ENCODE peak calls at places on chromosomes 11 and 22, in seven cellular contexts. One of them, this sample, is unnamed.

GRCh38 chr11:7668911-7669310 is 4.4 kb downstream of the CYB5R2 start:
- DNase-seq in lower lobe of right lung: no peak
- DNase-seq in heart left ventricle: no peak
- DNase-seq in brain microvascular endothelial cell: no peak
- DNase-seq in PC-3: peak; percentile 32
- DNase-seq in kidney: no peak
- DNase-seq in H1: no peak
- DNase-seq in this sample: no peak

GRCh38 chr11:7256943-7257342 is 5.2 kb downstream of the SYT9 start:
- DNase-seq in lower lobe of right lung: no peak
- DNase-seq in brain microvascular endothelial cell: no peak
- DNase-seq in H1: no peak
- DNase-seq in PC-3: no peak
- DNase-seq in heart left ventricle: no peak
- DNase-seq in kidney: no peak
- DNase-seq in this sample: no peak

GRCh38 chr22:47355388-47355725 is 592.9 kb downstream of the TBC1D22A start:
- DNase-seq in kidney: no peak
- DNase-seq in H1: no peak
- DNase-seq in brain microvascular endothelial cell: no peak
- DNase-seq in PC-3: no peak
- DNase-seq in lower lobe of right lung: no peak
- DNase-seq in heart left ventricle: no peak
- DNase-seq in this sample: no peak

GRCh38 chr11:112165049-112165448 is 1.2 kb upstream of the IL18 start:
- DNase-seq in lower lobe of right lung: no peak
- DNase-seq in kidney: no peak
- DNase-seq in PC-3: no peak
- DNase-seq in brain microvascular endothelial cell: no peak
- DNase-seq in H1: no peak
- DNase-seq in heart left ventricle: no peak
- DNase-seq in this sample: no peak

GRCh38 chr11:7749456-7749855 is 43.2 kb upstream of the OVCH2 start:
- DNase-seq in heart left ventricle: no peak
- DNase-seq in lower lobe of right lung: no peak
- DNase-seq in kidney: no peak
- DNase-seq in H1: no peak
- DNase-seq in brain microvascular endothelial cell: no peak
- DNase-seq in PC-3: no peak
- DNase-seq in this sample: no peak

GRCh38 chr11:46639197-46639839 is 22.0 kb downstream of the ATG13 start:
- DNase-seq in heart left ventricle: no peak
- DNase-seq in H1: no peak
- DNase-seq in kidney: no peak
- DNase-seq in lower lobe of right lung: no peak
- DNase-seq in brain microvascular endothelial cell: no peak
- DNase-seq in PC-3: no peak
- DNase-seq in this sample: no peak

GRCh38 chr22:25702046-25702445 is 39.9 kb upstream of the MYO18B start:
- DNase-seq in kidney: no peak
- DNase-seq in PC-3: peak; percentile 11
- DNase-seq in brain microvascular endothelial cell: no peak
- DNase-seq in lower lobe of right lung: no peak
- DNase-seq in H1: no peak
- DNase-seq in heart left ventricle: no peak
- DNase-seq in this sample: no peak

GRCh38 chr11:124207102-124207792 is 24.1 kb downstream of the OR10D3 start:
- DNase-seq in kidney: no peak
- DNase-seq in H1: no peak
- DNase-seq in PC-3: no peak
- DNase-seq in heart left ventricle: no peak
- DNase-seq in lower lobe of right lung: no peak
- DNase-seq in brain microvascular endothelial cell: no peak
- DNase-seq in this sample: no peak

GRCh38 chr11:121059605-121060004 is 35.7 kb downstream of the TBCEL start:
- DNase-seq in lower lobe of right lung: no peak
- DNase-seq in PC-3: no peak
- DNase-seq in kidney: no peak
- DNase-seq in brain microvascular endothelial cell: no peak
- DNase-seq in H1: no peak
- DNase-seq in heart left ventricle: no peak
- DNase-seq in this sample: no peak

GRCh38 chr11:4713241-4713640 is 8.7 kb downstream of the MMP26 start:
- DNase-seq in PC-3: peak; percentile 19
- DNase-seq in kidney: no peak
- DNase-seq in heart left ventricle: no peak
- DNase-seq in brain microvascular endothelial cell: peak; percentile 11
- DNase-seq in H1: no peak
- DNase-seq in lower lobe of right lung: no peak
- DNase-seq in this sample: no peak

GRCh38 chr22:49356428-49356827 is 471.2 kb downstream of the BRD1 start:
- DNase-seq in heart left ventricle: no peak
- DNase-seq in PC-3: no peak
- DNase-seq in kidney: no peak
- DNase-seq in brain microvascular endothelial cell: no peak
- DNase-seq in lower lobe of right lung: no peak
- DNase-seq in H1: peak; percentile 14
- DNase-seq in this sample: no peak

GRCh38 chr11:112012877-112013276 is 12.3 kb upstream of the DLAT start:
- DNase-seq in H1: no peak
- DNase-seq in brain microvascular endothelial cell: peak; percentile 43
- DNase-seq in lower lobe of right lung: no peak
- DNase-seq in kidney: no peak
- DNase-seq in PC-3: peak; percentile 76
- DNase-seq in heart left ventricle: no peak
- DNase-seq in this sample: no peak

GRCh38 chr11:117819096-117820040 is 5.2 kb downstream of the FXYD2 start:
- DNase-seq in kidney: peak; percentile 86
- DNase-seq in PC-3: peak; percentile 86
- DNase-seq in heart left ventricle: peak; percentile 73
- DNase-seq in brain microvascular endothelial cell: peak; percentile 66
- DNase-seq in lower lobe of right lung: peak; percentile 58
- DNase-seq in H1: peak; percentile 86
- DNase-seq in this sample: peak; percentile 63

GRCh38 chr22:46062971-46063631 is 86.1 kb upstream of the WNT7B start:
- DNase-seq in lower lobe of right lung: peak; percentile 24
- DNase-seq in H1: no peak
- DNase-seq in heart left ventricle: no peak
- DNase-seq in PC-3: no peak
- DNase-seq in kidney: peak; percentile 61
- DNase-seq in brain microvascular endothelial cell: no peak
- DNase-seq in this sample: no peak

GRCh38 chr11:34427171-34427805 is 11.4 kb upstream of the CAT start:
- DNase-seq in PC-3: peak; percentile 69
- DNase-seq in kidney: no peak
- DNase-seq in H1: no peak
- DNase-seq in lower lobe of right lung: no peak
- DNase-seq in brain microvascular endothelial cell: peak; percentile 81
- DNase-seq in heart left ventricle: no peak
- DNase-seq in this sample: peak; percentile 41

GRCh38 chr22:50342651-50343540 is at the start of gene PPP6R2:
- DNase-seq in kidney: peak; percentile 93
- DNase-seq in heart left ventricle: peak; percentile 90
- DNase-seq in lower lobe of right lung: peak; percentile 90
- DNase-seq in PC-3: peak; percentile 64
- DNase-seq in H1: peak; percentile 96
- DNase-seq in brain microvascular endothelial cell: peak; percentile 47
- DNase-seq in this sample: peak; percentile 82

GRCh38 chr11:120125005-120125404 is 12.9 kb downstream of the TRIM29 start:
- DNase-seq in heart left ventricle: no peak
- DNase-seq in kidney: peak; percentile 84
- DNase-seq in H1: no peak
- DNase-seq in brain microvascular endothelial cell: peak; percentile 35
- DNase-seq in lower lobe of right lung: peak; percentile 25
- DNase-seq in PC-3: peak; percentile 90
- DNase-seq in this sample: peak; percentile 86

GRCh38 chr11:33262016-33262638 is 4.9 kb downstream of the HIPK3 start:
- DNase-seq in brain microvascular endothelial cell: no peak
- DNase-seq in H1: no peak
- DNase-seq in heart left ventricle: no peak
- DNase-seq in lower lobe of right lung: no peak
- DNase-seq in kidney: no peak
- DNase-seq in PC-3: peak; percentile 6
- DNase-seq in this sample: no peak

GRCh38 chr22:44486538-44486937 is 11.5 kb downstream of the RTL6 start:
- DNase-seq in heart left ventricle: peak; percentile 62
- DNase-seq in H1: no peak
- DNase-seq in kidney: no peak
- DNase-seq in brain microvascular endothelial cell: peak; percentile 39
- DNase-seq in PC-3: no peak
- DNase-seq in lower lobe of right lung: no peak
- DNase-seq in this sample: peak; percentile 77

GRCh38 chr22:21632931-21633330 is 371 bp downstream of the CCDC116 start:
- DNase-seq in brain microvascular endothelial cell: no peak
- DNase-seq in lower lobe of right lung: no peak
- DNase-seq in heart left ventricle: no peak
- DNase-seq in PC-3: no peak
- DNase-seq in kidney: peak; percentile 70
- DNase-seq in H1: no peak
- DNase-seq in this sample: no peak

GRCh38 chr11:72788250-72788649 is 5.6 kb downstream of the STARD10 start:
- DNase-seq in heart left ventricle: no peak
- DNase-seq in H1: no peak
- DNase-seq in lower lobe of right lung: peak; percentile 69
- DNase-seq in PC-3: no peak
- DNase-seq in brain microvascular endothelial cell: no peak
- DNase-seq in kidney: no peak
- DNase-seq in this sample: no peak

DNA sequence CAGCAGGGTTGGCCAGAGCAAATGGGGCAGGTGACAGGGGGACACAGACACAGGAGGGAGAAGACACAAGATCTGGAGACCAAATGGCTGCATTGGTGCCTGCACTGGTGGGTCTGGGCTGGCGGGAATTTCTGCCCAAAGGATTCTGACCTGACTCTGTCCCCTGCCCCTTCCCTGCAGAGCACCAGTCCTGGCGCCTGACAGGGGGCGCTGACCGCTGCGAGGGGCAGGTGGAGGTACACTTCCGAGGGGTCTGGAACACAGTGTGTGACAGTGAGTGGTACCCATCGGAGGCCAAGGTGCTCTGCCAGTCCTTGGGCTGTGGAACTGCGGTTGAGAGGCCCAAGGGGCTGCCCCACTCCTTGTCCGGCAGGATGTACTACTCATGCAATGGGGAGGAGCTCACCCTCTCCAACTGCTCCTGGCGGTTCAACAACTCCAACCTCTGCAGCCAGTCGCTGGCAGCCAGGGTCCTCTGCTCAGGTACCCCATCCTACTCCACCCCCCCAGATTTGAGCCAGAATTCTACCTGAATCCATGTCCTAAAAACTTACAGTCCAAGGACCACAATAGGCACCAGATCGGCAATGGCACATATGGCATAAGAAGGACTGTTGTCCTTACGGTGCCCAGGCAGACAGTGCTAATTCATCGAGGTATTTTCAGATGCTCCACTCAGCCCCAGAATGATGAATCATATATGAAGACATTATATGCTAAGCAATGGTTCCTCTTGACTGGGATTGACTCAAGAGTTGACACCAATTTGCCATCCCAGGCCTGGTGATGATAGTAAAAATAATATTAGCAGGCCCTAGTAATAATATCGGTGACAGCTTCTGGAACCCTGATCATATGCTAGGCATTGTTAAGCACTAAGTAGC is 38.2 kb downstream of the CD6 start:
- DNase-seq in PC-3: no peak
- DNase-seq in brain microvascular endothelial cell: no peak
- DNase-seq in kidney: peak; percentile 54
- DNase-seq in H1: no peak
- DNase-seq in heart left ventricle: no peak
- DNase-seq in lower lobe of right lung: no peak
- DNase-seq in this sample: no peak
- TF ChIP-seq CTCF in PC-3: no peak
- TF ChIP-seq CTCF in brain microvascular endothelial cell: no peak
- TF ChIP-seq CTCF in kidney: no peak
- TF ChIP-seq CTCF in H1: peak; percentile 20
- TF ChIP-seq CTCF in heart left ventricle: no peak
- TF ChIP-seq CTCF in lower lobe of right lung: no peak
- TF ChIP-seq CTCF in this sample: no peak

DNA sequence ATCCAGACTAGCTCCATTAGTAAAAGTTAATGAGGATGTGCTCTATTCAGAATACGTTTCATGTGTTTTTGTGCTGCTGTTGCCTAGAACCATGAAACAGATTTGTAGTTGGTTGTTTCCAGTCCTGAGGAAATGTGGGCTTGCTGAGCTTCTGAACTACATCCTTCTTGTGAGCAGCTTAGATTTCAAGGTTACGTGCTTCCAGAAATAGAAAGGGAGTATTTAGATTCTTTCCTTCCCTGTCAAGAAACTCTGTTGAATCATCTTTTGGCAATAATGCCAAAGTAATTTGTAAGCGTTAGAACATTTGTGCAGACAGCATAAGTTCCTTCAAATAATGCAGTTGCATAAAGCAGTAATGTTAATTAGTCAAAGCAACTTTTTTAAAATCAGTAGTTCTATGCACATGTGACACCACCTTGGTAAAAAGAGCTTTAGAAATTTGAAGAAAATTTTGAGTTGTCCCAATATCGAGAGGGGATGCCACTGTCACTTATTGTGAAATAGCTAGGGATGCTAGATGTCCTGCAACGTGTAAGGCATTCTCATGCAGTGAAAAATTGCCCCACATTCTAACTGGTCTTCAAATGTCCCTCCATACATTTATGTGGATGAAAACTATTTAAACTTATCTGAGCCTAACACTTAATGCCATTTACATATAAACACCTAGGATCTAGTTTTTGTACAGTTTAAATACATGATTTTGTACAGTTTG is 169.6 kb downstream of the ETS1 start:
- DNase-seq in H1: no peak
- DNase-seq in PC-3: peak; percentile 78
- DNase-seq in lower lobe of right lung: no peak
- DNase-seq in kidney: no peak
- DNase-seq in heart left ventricle: no peak
- DNase-seq in brain microvascular endothelial cell: peak; percentile 81
- DNase-seq in this sample: no peak
- H3K27ac ChIP-seq in H1: no peak overlapping the region
- H3K27ac ChIP-seq in PC-3: no peak overlapping the region
- H3K27ac ChIP-seq in lower lobe of right lung: no peak overlapping the region
- H3K27ac ChIP-seq in kidney: no peak overlapping the region
- H3K27ac ChIP-seq in heart left ventricle: no peak overlapping the region
- H3K27ac ChIP-seq in brain microvascular endothelial cell: peak overlapping the region; percentile 56
- H3K27ac ChIP-seq in this sample: no peak overlapping the region

GRCh38 chr11:68459886-68460740 is 439 bp upstream of the PPP6R3 start:
- DNase-seq in kidney: peak; percentile 99
- DNase-seq in PC-3: peak; percentile 98
- DNase-seq in lower lobe of right lung: peak; percentile 97
- DNase-seq in heart left ventricle: peak; percentile 99
- DNase-seq in H1: peak; percentile 97
- DNase-seq in brain microvascular endothelial cell: peak; percentile 99
- DNase-seq in this sample: peak; percentile 97
- TF ChIP-seq CTCF in kidney: no peak
- TF ChIP-seq CTCF in PC-3: no peak
- TF ChIP-seq CTCF in lower lobe of right lung: no peak
- TF ChIP-seq CTCF in heart left ventricle: no peak
- TF ChIP-seq CTCF in H1: no peak
- TF ChIP-seq CTCF in brain microvascular endothelial cell: no peak
- TF ChIP-seq CTCF in this sample: no peak

DNA sequence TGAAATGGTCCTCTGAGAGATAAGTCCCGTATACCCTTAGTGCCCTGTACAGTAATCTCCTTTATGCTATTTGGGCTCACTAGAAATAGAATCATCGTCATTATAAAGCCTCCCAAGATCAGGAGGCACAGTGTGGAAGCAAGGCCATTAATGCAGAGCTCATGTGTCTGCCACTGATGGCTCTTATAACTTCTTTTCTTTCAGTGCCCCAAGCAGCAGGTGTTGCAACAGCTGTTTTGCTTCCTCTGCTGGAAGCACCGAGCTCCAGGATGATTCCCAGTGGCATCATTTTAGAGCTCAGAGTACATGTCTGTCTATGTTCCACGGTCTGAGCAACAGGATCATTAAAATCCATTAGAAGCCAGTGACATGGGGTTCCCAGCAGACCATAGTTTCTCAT is 803.0 kb upstream of the FAT3 start:
- DNase-seq in kidney: no peak
- DNase-seq in PC-3: no peak
- DNase-seq in brain microvascular endothelial cell: no peak
- DNase-seq in lower lobe of right lung: no peak
- DNase-seq in heart left ventricle: no peak
- DNase-seq in H1: no peak
- DNase-seq in this sample: no peak
- H3K27ac ChIP-seq in kidney: no peak overlapping the region
- H3K27ac ChIP-seq in PC-3: no peak overlapping the region
- H3K27ac ChIP-seq in brain microvascular endothelial cell: no peak overlapping the region
- H3K27ac ChIP-seq in lower lobe of right lung: no peak overlapping the region
- H3K27ac ChIP-seq in heart left ventricle: no peak overlapping the region
- H3K27ac ChIP-seq in H1: no peak overlapping the region
- H3K27ac ChIP-seq in this sample: no peak overlapping the region

This sample was measured in PC-9.